ENCODE peak calls at places on chromosomes 5 and 9, in six cellular contexts. P is cardiac muscle cell; O is M059J; Z is activated T-helper 9 cell treated with anti-CD3 and anti-CD28 coated beads, Interleukin-2, amount 50 U/mL, for 16 hours; M is HEK293T; D is T-helper 2 cell. Y is an unnamed sample.

GRCh38 chr9:78118742-78119473 is 87.3 kb upstream of the GNAQ start:
- DNase-seq in O (peak; percentile 30), M (no peak), P (no peak), D (peak; percentile 84), Z (no peak), Y (no peak)

GRCh38 chr9:546797-547223 is 294.7 kb upstream of the DMRT1 start:
- DNase-seq in Z (no peak), P (peak; percentile 77), M (no peak), O (peak; percentile 20), D (peak; percentile 20), Y (no peak)

GRCh38 chr5:27578280-27578679 is 539.9 kb upstream of the CDH9 start:
- DNase-seq in O (no peak), P (no peak), M (no peak), D (no peak), Z (no peak), Y (no peak)

GRCh38 chr9:91843623-91844111 is 106.4 kb downstream of the ROR2 start:
- DNase-seq in D (no peak), Z (no peak), M (no peak), P (peak; percentile 90), O (no peak), Y (no peak)

GRCh38 chr9:104856413-104856941 is 71.5 kb downstream of the ABCA1 start:
- DNase-seq in P (no peak), Z (no peak), D (no peak), M (no peak), O (no peak), Y (no peak)

GRCh38 chr5:135429326-135429725 is 17.8 kb downstream of the DCANP1 start:
- DNase-seq in M (no peak), Z (no peak), D (no peak), O (peak; percentile 21), P (peak; percentile 81), Y (no peak)

GRCh38 chr5:71932649-71933338 is 174.5 kb upstream of the MAP1B start:
- DNase-seq in P (peak; percentile 31), O (peak; percentile 95), D (no peak), M (no peak), Z (no peak), Y (no peak)

GRCh38 chr9:1053848-1054365 is 3.8 kb downstream of the DMRT2 start:
- DNase-seq in M (no peak), P (no peak), O (no peak), D (no peak), Z (no peak), Y (no peak)

GRCh38 chr5:133460172-133460758 is 152.1 kb downstream of the FSTL4 start:
- DNase-seq in P (peak; percentile 49), M (peak; percentile 68), D (peak; percentile 50), O (peak; percentile 9), Z (no peak), Y (no peak)

GRCh38 chr5:180127682-180128670 is 56.4 kb upstream of the RNF130 start:
- DNase-seq in M (no peak), O (no peak), Z (no peak), P (no peak), D (no peak), Y (no peak)

GRCh38 chr9:121972501-121972981 is 120.6 kb downstream of the TTLL11 start:
- DNase-seq in Z (no peak), O (peak; percentile 99), P (no peak), M (no peak), D (no peak), Y (no peak)

GRCh38 chr5:34002629-34003328 is 5.1 kb downstream of the AMACR start:
- DNase-seq in P (no peak), O (peak; percentile 34), M (no peak), D (no peak), Z (no peak), Y (no peak)

GRCh38 chr5:142235050-142235797 is 89.6 kb downstream of the SPRY4 start:
- DNase-seq in P (no peak), M (no peak), D (no peak), Z (peak; percentile 3), O (peak; percentile 33), Y (peak; percentile 30)

GRCh38 chr5:177427919-177428573 is 1.6 kb downstream of the GRK6 start:
- DNase-seq in P (no peak), M (no peak), O (no peak), D (peak; percentile 69), Z (no peak), Y (no peak)

GRCh38 chr9:132025766-132026165 is 53.9 kb downstream of the MED27 start:
- DNase-seq in P (no peak), M (no peak), O (no peak), Z (no peak), D (no peak), Y (no peak)